ENCODE peak calls at places on chromosomes 13 and 19, in eight cellular contexts. One of them, this sample, is unnamed.

GRCh38 chr13:20669162-20669561 is 34.3 kb upstream of the IL17D start:
- DNase-seq in CD4-positive, CD25-positive, alpha-beta regulatory T cell: no peak
- DNase-seq in SK-N-SH: no peak
- DNase-seq in pancreas: no peak
- DNase-seq in GM12878: peak; percentile 1
- DNase-seq in PC-3: no peak
- DNase-seq in heart right ventricle: no peak
- DNase-seq in left lung: no peak
- DNase-seq in this sample: no peak

GRCh38 chr19:2055871-2056809 is 5.1 kb upstream of the MKNK2 start:
- DNase-seq in CD4-positive, CD25-positive, alpha-beta regulatory T cell: no peak
- DNase-seq in SK-N-SH: peak; percentile 61
- DNase-seq in pancreas: peak; percentile 42
- DNase-seq in GM12878: no peak
- DNase-seq in PC-3: peak; percentile 62
- DNase-seq in heart right ventricle: peak; percentile 56
- DNase-seq in left lung: peak; percentile 77
- DNase-seq in this sample: peak; percentile 40

GRCh38 chr13:77916481-77916880 is 2.1 kb downstream of the EDNRB start:
- DNase-seq in CD4-positive, CD25-positive, alpha-beta regulatory T cell: no peak
- DNase-seq in SK-N-SH: no peak
- DNase-seq in pancreas: no peak
- DNase-seq in GM12878: no peak
- DNase-seq in PC-3: no peak
- DNase-seq in heart right ventricle: no peak
- DNase-seq in left lung: no peak
- DNase-seq in this sample: no peak

GRCh38 chr19:38073806-38074685 is 150.0 kb downstream of the DPF1 start:
- DNase-seq in CD4-positive, CD25-positive, alpha-beta regulatory T cell: no peak
- DNase-seq in SK-N-SH: peak; percentile 69
- DNase-seq in pancreas: no peak
- DNase-seq in GM12878: no peak
- DNase-seq in PC-3: no peak
- DNase-seq in heart right ventricle: no peak
- DNase-seq in left lung: no peak
- DNase-seq in this sample: no peak

GRCh38 chr19:40255619-40256166 is 29.2 kb upstream of the CCNP start:
- DNase-seq in CD4-positive, CD25-positive, alpha-beta regulatory T cell: no peak
- DNase-seq in SK-N-SH: no peak
- DNase-seq in pancreas: no peak
- DNase-seq in GM12878: no peak
- DNase-seq in PC-3: no peak
- DNase-seq in heart right ventricle: no peak
- DNase-seq in left lung: peak; percentile 21
- DNase-seq in this sample: no peak

GRCh38 chr19:1355974-1356865 is 27.5 kb upstream of the NDUFS7 start:
- DNase-seq in CD4-positive, CD25-positive, alpha-beta regulatory T cell: no peak
- DNase-seq in SK-N-SH: no peak
- DNase-seq in pancreas: no peak
- DNase-seq in GM12878: no peak
- DNase-seq in PC-3: no peak
- DNase-seq in heart right ventricle: no peak
- DNase-seq in left lung: no peak
- DNase-seq in this sample: no peak

GRCh38 chr13:43797154-43797553 is 10.4 kb upstream of the ENOX1 start:
- DNase-seq in CD4-positive, CD25-positive, alpha-beta regulatory T cell: no peak
- DNase-seq in SK-N-SH: no peak
- DNase-seq in pancreas: no peak
- DNase-seq in GM12878: no peak
- DNase-seq in PC-3: no peak
- DNase-seq in heart right ventricle: no peak
- DNase-seq in left lung: no peak
- DNase-seq in this sample: no peak

GRCh38 chr13:106348032-106348431 is 187.4 kb downstream of the EFNB2 start:
- DNase-seq in CD4-positive, CD25-positive, alpha-beta regulatory T cell: no peak
- DNase-seq in SK-N-SH: no peak
- DNase-seq in pancreas: no peak
- DNase-seq in GM12878: no peak
- DNase-seq in PC-3: peak; percentile 88
- DNase-seq in heart right ventricle: no peak
- DNase-seq in left lung: no peak
- DNase-seq in this sample: no peak

GRCh38 chr19:50703915-50704548 is 15.6 kb downstream of the SHANK1 start:
- DNase-seq in CD4-positive, CD25-positive, alpha-beta regulatory T cell: no peak
- DNase-seq in SK-N-SH: no peak
- DNase-seq in pancreas: no peak
- DNase-seq in GM12878: no peak
- DNase-seq in PC-3: peak; percentile 51
- DNase-seq in heart right ventricle: no peak
- DNase-seq in left lung: no peak
- DNase-seq in this sample: no peak

GRCh38 chr13:27921961-27922910 is 2.4 kb downstream of the PDX1 start:
- DNase-seq in CD4-positive, CD25-positive, alpha-beta regulatory T cell: no peak
- DNase-seq in SK-N-SH: peak; percentile 24
- DNase-seq in pancreas: no peak
- DNase-seq in GM12878: no peak
- DNase-seq in PC-3: no peak
- DNase-seq in heart right ventricle: no peak
- DNase-seq in left lung: no peak
- DNase-seq in this sample: no peak

GRCh38 chr19:10431943-10432735 is 11.8 kb downstream of the PDE4A start:
- DNase-seq in CD4-positive, CD25-positive, alpha-beta regulatory T cell: peak; percentile 70
- DNase-seq in SK-N-SH: peak; percentile 68
- DNase-seq in pancreas: peak; percentile 80
- DNase-seq in GM12878: no peak
- DNase-seq in PC-3: peak; percentile 42
- DNase-seq in heart right ventricle: peak; percentile 82
- DNase-seq in left lung: peak; percentile 92
- DNase-seq in this sample: peak; percentile 68
- H3K9me3 ChIP-seq in CD4-positive, CD25-positive, alpha-beta regulatory T cell: no peaks in the 10 kb centered on the region
- H3K9me3 ChIP-seq in SK-N-SH: no peaks in the 10 kb centered on the region
- H3K9me3 ChIP-seq in pancreas: no peaks in the 10 kb centered on the region
- H3K9me3 ChIP-seq in GM12878: no peaks in the 10 kb centered on the region
- H3K9me3 ChIP-seq in PC-3: no peaks in the 10 kb centered on the region
- H3K9me3 ChIP-seq in heart right ventricle: no peaks in the 10 kb centered on the region
- H3K9me3 ChIP-seq in left lung: no peaks in the 10 kb centered on the region
- H3K9me3 ChIP-seq in this sample: no peaks in the 10 kb centered on the region

GRCh38 chr13:102862624-102863210 is 16.9 kb downstream of the ERCC5 start:
- DNase-seq in CD4-positive, CD25-positive, alpha-beta regulatory T cell: no peak
- DNase-seq in SK-N-SH: no peak
- DNase-seq in pancreas: no peak
- DNase-seq in GM12878: no peak
- DNase-seq in PC-3: no peak
- DNase-seq in heart right ventricle: no peak
- DNase-seq in left lung: no peak
- DNase-seq in this sample: no peak
- H3K36me3 ChIP-seq in CD4-positive, CD25-positive, alpha-beta regulatory T cell: peaks cover 98% of the 10 kb centered on the region
- H3K36me3 ChIP-seq in SK-N-SH: peaks cover 96% of the 10 kb centered on the region
- H3K36me3 ChIP-seq in pancreas: peaks cover 6% of the 10 kb centered on the region
- H3K36me3 ChIP-seq in GM12878: peaks cover 62% of the 10 kb centered on the region
- H3K36me3 ChIP-seq in PC-3: peaks cover 20% of the 10 kb centered on the region
- H3K36me3 ChIP-seq in heart right ventricle: peaks cover 98% of the 10 kb centered on the region
- H3K36me3 ChIP-seq in left lung: peaks cover 5% of the 10 kb centered on the region
- H3K36me3 ChIP-seq in this sample: peaks cover 77% of the 10 kb centered on the region

GRCh38 chr19:11383706-11384048 is 437 bp downstream of the EPOR start:
- DNase-seq in CD4-positive, CD25-positive, alpha-beta regulatory T cell: no peak
- DNase-seq in SK-N-SH: no peak
- DNase-seq in pancreas: no peak
- DNase-seq in GM12878: no peak
- DNase-seq in PC-3: no peak
- DNase-seq in heart right ventricle: no peak
- DNase-seq in left lung: no peak
- DNase-seq in this sample: no peak
- H3K4me3 ChIP-seq in CD4-positive, CD25-positive, alpha-beta regulatory T cell: no peak overlapping the region
- H3K4me3 ChIP-seq in SK-N-SH: peak overlapping the region; percentile 54
- H3K4me3 ChIP-seq in pancreas: peak overlapping the region; percentile 12
- H3K4me3 ChIP-seq in GM12878: no peak overlapping the region
- H3K4me3 ChIP-seq in PC-3: peak overlapping the region; percentile 66
- H3K4me3 ChIP-seq in heart right ventricle: peak overlapping the region; percentile 41
- H3K4me3 ChIP-seq in left lung: peak overlapping the region; percentile 38
- H3K4me3 ChIP-seq in this sample: no peak overlapping the region

GRCh38 chr13:19158526-19158925 is 23.1 kb downstream of the TUBA3C start:
- DNase-seq in CD4-positive, CD25-positive, alpha-beta regulatory T cell: no peak
- DNase-seq in SK-N-SH: no peak
- DNase-seq in pancreas: no peak
- DNase-seq in GM12878: no peak
- DNase-seq in PC-3: no peak
- DNase-seq in heart right ventricle: no peak
- DNase-seq in left lung: no peak
- DNase-seq in this sample: no peak

GRCh38 chr13:19159181-19159580 is 22.4 kb downstream of the TUBA3C start:
- DNase-seq in CD4-positive, CD25-positive, alpha-beta regulatory T cell: no peak
- DNase-seq in SK-N-SH: no peak
- DNase-seq in pancreas: no peak
- DNase-seq in GM12878: no peak
- DNase-seq in PC-3: no peak
- DNase-seq in heart right ventricle: no peak
- DNase-seq in left lung: no peak
- DNase-seq in this sample: no peak

GRCh38 chr13:19156013-19156825 is 25.4 kb downstream of the TUBA3C start:
- DNase-seq in CD4-positive, CD25-positive, alpha-beta regulatory T cell: no peak
- DNase-seq in SK-N-SH: no peak
- DNase-seq in pancreas: no peak
- DNase-seq in GM12878: no peak
- DNase-seq in PC-3: no peak
- DNase-seq in heart right ventricle: no peak
- DNase-seq in left lung: no peak
- DNase-seq in this sample: no peak

GRCh38 chr13:19158006-19158405 is 23.6 kb downstream of the TUBA3C start:
- DNase-seq in CD4-positive, CD25-positive, alpha-beta regulatory T cell: no peak
- DNase-seq in SK-N-SH: no peak
- DNase-seq in pancreas: no peak
- DNase-seq in GM12878: no peak
- DNase-seq in PC-3: no peak
- DNase-seq in heart right ventricle: no peak
- DNase-seq in left lung: no peak
- DNase-seq in this sample: no peak

GRCh38 chr13:19157461-19157860 is 24.2 kb downstream of the TUBA3C start:
- DNase-seq in CD4-positive, CD25-positive, alpha-beta regulatory T cell: no peak
- DNase-seq in SK-N-SH: no peak
- DNase-seq in pancreas: no peak
- DNase-seq in GM12878: no peak
- DNase-seq in PC-3: no peak
- DNase-seq in heart right ventricle: no peak
- DNase-seq in left lung: no peak
- DNase-seq in this sample: no peak
- H3K9me3 ChIP-seq in CD4-positive, CD25-positive, alpha-beta regulatory T cell: no peaks in the 10 kb centered on the region
- H3K9me3 ChIP-seq in SK-N-SH: no peaks in the 10 kb centered on the region
- H3K9me3 ChIP-seq in pancreas: no peaks in the 10 kb centered on the region
- H3K9me3 ChIP-seq in GM12878: no peaks in the 10 kb centered on the region
- H3K9me3 ChIP-seq in PC-3: peaks cover 8% of the 10 kb centered on the region
- H3K9me3 ChIP-seq in heart right ventricle: no peaks in the 10 kb centered on the region
- H3K9me3 ChIP-seq in left lung: no peaks in the 10 kb centered on the region
- H3K9me3 ChIP-seq in this sample: no peaks in the 10 kb centered on the region

DNA sequence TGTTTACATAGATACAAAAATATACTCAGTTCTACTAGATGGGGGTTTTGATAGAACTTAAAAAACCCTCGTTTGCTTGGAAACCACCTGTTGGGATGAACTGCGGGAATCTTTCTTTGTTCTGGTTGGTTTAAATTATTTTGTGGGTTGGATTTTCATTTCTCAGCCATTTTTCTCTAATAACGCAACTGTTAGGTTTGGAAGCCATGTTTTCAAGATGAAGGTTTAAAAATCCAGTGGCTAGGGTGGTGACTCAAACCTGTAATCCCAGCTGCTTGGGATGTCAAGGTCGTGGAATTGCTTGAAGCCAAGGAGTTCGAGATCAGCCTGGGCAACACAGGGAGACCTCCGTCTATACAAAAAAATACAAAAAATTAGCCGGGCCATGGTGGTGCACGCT is 1.6 kb downstream of the URI1 start:
- DNase-seq in CD4-positive, CD25-positive, alpha-beta regulatory T cell: no peak
- DNase-seq in SK-N-SH: no peak
- DNase-seq in pancreas: no peak
- DNase-seq in GM12878: no peak
- DNase-seq in PC-3: no peak
- DNase-seq in heart right ventricle: no peak
- DNase-seq in left lung: no peak
- DNase-seq in this sample: no peak
- H3K36me3 ChIP-seq in CD4-positive, CD25-positive, alpha-beta regulatory T cell: peaks cover 2% of the 10 kb centered on the region
- H3K36me3 ChIP-seq in SK-N-SH: no peaks in the 10 kb centered on the region
- H3K36me3 ChIP-seq in pancreas: no peaks in the 10 kb centered on the region
- H3K36me3 ChIP-seq in GM12878: no peaks in the 10 kb centered on the region
- H3K36me3 ChIP-seq in PC-3: no peaks in the 10 kb centered on the region
- H3K36me3 ChIP-seq in heart right ventricle: no peaks in the 10 kb centered on the region
- H3K36me3 ChIP-seq in left lung: no peaks in the 10 kb centered on the region
- H3K36me3 ChIP-seq in this sample: peaks cover 12% of the 10 kb centered on the region

DNA sequence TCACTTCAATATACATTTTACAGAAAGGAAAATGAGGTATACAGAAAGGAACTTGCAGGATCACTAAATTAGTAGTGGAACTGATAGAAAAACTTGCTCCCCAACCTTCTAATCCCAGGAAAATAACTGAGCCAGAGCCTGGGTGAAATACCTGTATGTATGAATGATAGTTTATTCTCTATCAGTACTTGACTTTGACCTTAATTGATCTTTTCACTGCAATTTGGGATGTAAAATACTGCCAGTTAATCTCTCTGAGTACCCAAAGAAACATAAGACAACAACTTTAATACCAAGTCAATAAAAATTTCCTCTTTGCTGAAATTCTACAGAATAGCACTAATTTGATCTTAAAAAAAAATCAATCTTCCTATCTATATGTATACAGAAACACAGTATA is 33.3 kb downstream of the KATNAL1 start:
- DNase-seq in CD4-positive, CD25-positive, alpha-beta regulatory T cell: no peak
- DNase-seq in SK-N-SH: no peak
- DNase-seq in pancreas: no peak
- DNase-seq in GM12878: no peak
- DNase-seq in PC-3: no peak
- DNase-seq in heart right ventricle: no peak
- DNase-seq in left lung: no peak
- DNase-seq in this sample: no peak
- H3K4me3 ChIP-seq in CD4-positive, CD25-positive, alpha-beta regulatory T cell: no peak overlapping the region
- H3K4me3 ChIP-seq in SK-N-SH: no peak overlapping the region
- H3K4me3 ChIP-seq in pancreas: no peak overlapping the region
- H3K4me3 ChIP-seq in GM12878: no peak overlapping the region
- H3K4me3 ChIP-seq in PC-3: no peak overlapping the region
- H3K4me3 ChIP-seq in heart right ventricle: no peak overlapping the region
- H3K4me3 ChIP-seq in left lung: no peak overlapping the region
- H3K4me3 ChIP-seq in this sample: no peak overlapping the region

GRCh38 chr13:18949970-18950369 is 231.7 kb downstream of the TUBA3C start:
- DNase-seq in CD4-positive, CD25-positive, alpha-beta regulatory T cell: no peak
- DNase-seq in SK-N-SH: no peak
- DNase-seq in pancreas: no peak
- DNase-seq in GM12878: no peak
- DNase-seq in PC-3: no peak
- DNase-seq in heart right ventricle: no peak
- DNase-seq in left lung: peak; percentile 62
- DNase-seq in this sample: no peak
- H3K9me3 ChIP-seq in CD4-positive, CD25-positive, alpha-beta regulatory T cell: no peaks in the 10 kb centered on the region
- H3K9me3 ChIP-seq in SK-N-SH: no peaks in the 10 kb centered on the region
- H3K9me3 ChIP-seq in pancreas: no peaks in the 10 kb centered on the region
- H3K9me3 ChIP-seq in GM12878: no peaks in the 10 kb centered on the region
- H3K9me3 ChIP-seq in PC-3: peaks cover 8% of the 10 kb centered on the region
- H3K9me3 ChIP-seq in heart right ventricle: no peaks in the 10 kb centered on the region
- H3K9me3 ChIP-seq in left lung: no peaks in the 10 kb centered on the region
- H3K9me3 ChIP-seq in this sample: no peaks in the 10 kb centered on the region

This sample was measured in MG63.